ENCODE peak calls at places on chromosomes 1 and 21, in six cellular contexts. One of them, this sample, is unnamed.

GRCh38 chr1:201745023-201745422 is 83.9 kb upstream of the IPO9 start:
- DNase-seq in K562: no peak
- DNase-seq in GM12891: no peak
- DNase-seq in HepG2: no peak
- DNase-seq in H1: no peak
- DNase-seq in GM12878: no peak
- DNase-seq in this sample: no peak

GRCh38 chr1:56418047-56418680 is 161.2 kb downstream of the PLPP3 start:
- DNase-seq in K562: no peak
- DNase-seq in GM12891: no peak
- DNase-seq in HepG2: no peak
- DNase-seq in H1: no peak
- DNase-seq in GM12878: no peak
- DNase-seq in this sample: no peak

GRCh38 chr1:159122005-159122621 is 45.5 kb upstream of the AIM2 start:
- DNase-seq in K562: no peak
- DNase-seq in GM12891: no peak
- DNase-seq in HepG2: no peak
- DNase-seq in H1: no peak
- DNase-seq in GM12878: peak
- DNase-seq in this sample: no peak

GRCh38 chr1:209648931-209649776 is 3.1 kb downstream of the LAMB3 start:
- DNase-seq in K562: peak
- DNase-seq in GM12891: no peak
- DNase-seq in HepG2: peak
- DNase-seq in H1: no peak
- DNase-seq in GM12878: no peak
- DNase-seq in this sample: no peak

GRCh38 chr1:36755313-36756230 is 272.9 kb upstream of the CSF3R start:
- DNase-seq in K562: no peak
- DNase-seq in GM12891: no peak
- DNase-seq in HepG2: no peak
- DNase-seq in H1: no peak
- DNase-seq in GM12878: no peak
- DNase-seq in this sample: no peak

GRCh38 chr1:75707191-75707590 is 17.3 kb upstream of the ACADM start:
- DNase-seq in K562: no peak
- DNase-seq in GM12891: no peak
- DNase-seq in HepG2: peak
- DNase-seq in H1: no peak
- DNase-seq in GM12878: no peak
- DNase-seq in this sample: no peak

GRCh38 chr21:30044447-30045064 is 104.8 kb upstream of the GRIK1 start:
- DNase-seq in K562: peak
- DNase-seq in GM12891: no peak
- DNase-seq in HepG2: peak
- DNase-seq in H1: no peak
- DNase-seq in GM12878: no peak
- DNase-seq in this sample: no peak

GRCh38 chr1:152015766-152016165 is 21.0 kb downstream of the S100A11 start:
- DNase-seq in K562: no peak
- DNase-seq in GM12891: no peak
- DNase-seq in HepG2: no peak
- DNase-seq in H1: no peak
- DNase-seq in GM12878: no peak
- DNase-seq in this sample: no peak

GRCh38 chr1:223887724-223888428 is 42.1 kb upstream of the TP53BP2 start:
- DNase-seq in K562: no peak
- DNase-seq in GM12891: no peak
- DNase-seq in HepG2: no peak
- DNase-seq in H1: no peak
- DNase-seq in GM12878: no peak
- DNase-seq in this sample: no peak

GRCh38 chr21:42010507-42011493 is 640 bp upstream of the ZBTB21 start:
- DNase-seq in K562: peak
- DNase-seq in GM12891: no peak
- DNase-seq in HepG2: peak
- DNase-seq in H1: no peak
- DNase-seq in GM12878: no peak
- DNase-seq in this sample: peak

GRCh38 chr1:220990417-220991337 is 111.4 kb downstream of the HLX start:
- DNase-seq in K562: peak
- DNase-seq in GM12891: no peak
- DNase-seq in HepG2: peak
- DNase-seq in H1: no peak
- DNase-seq in GM12878: no peak
- DNase-seq in this sample: no peak

GRCh38 chr1:108816049-108816882 is 40.6 kb downstream of the AKNAD1 start:
- DNase-seq in K562: peak
- DNase-seq in GM12891: no peak
- DNase-seq in HepG2: peak
- DNase-seq in H1: peak
- DNase-seq in GM12878: no peak
- DNase-seq in this sample: no peak

GRCh38 chr1:232416026-232416568 is 213.8 kb downstream of the SIPA1L2 start:
- DNase-seq in K562: no peak
- DNase-seq in GM12891: no peak
- DNase-seq in HepG2: no peak
- DNase-seq in H1: no peak
- DNase-seq in GM12878: no peak
- DNase-seq in this sample: no peak

GRCh38 chr1:231628207-231628876 is 1.8 kb downstream of the DISC1 start:
- DNase-seq in K562: no peak
- DNase-seq in GM12891: no peak
- DNase-seq in HepG2: peak
- DNase-seq in H1: no peak
- DNase-seq in GM12878: no peak
- DNase-seq in this sample: no peak

GRCh38 chr1:99648107-99648506 is 2.2 kb downstream of the PALMD start:
- DNase-seq in K562: peak
- DNase-seq in GM12891: no peak
- DNase-seq in HepG2: peak
- DNase-seq in H1: no peak
- DNase-seq in GM12878: no peak
- DNase-seq in this sample: no peak

GRCh38 chr1:8629241-8630091 is 188.0 kb downstream of the RERE start:
- DNase-seq in K562: no peak
- DNase-seq in GM12891: peak
- DNase-seq in HepG2: peak
- DNase-seq in H1: no peak
- DNase-seq in GM12878: peak
- DNase-seq in this sample: peak

GRCh38 chr1:20712210-20712577 is 5.6 kb downstream of the KIF17 start:
- DNase-seq in K562: no peak
- DNase-seq in GM12891: no peak
- DNase-seq in HepG2: no peak
- DNase-seq in H1: no peak
- DNase-seq in GM12878: no peak
- DNase-seq in this sample: no peak

GRCh38 chr1:42319871-42320484 is 15.1 kb downstream of the FOXJ3 start:
- DNase-seq in K562: no peak
- DNase-seq in GM12891: no peak
- DNase-seq in HepG2: peak
- DNase-seq in H1: no peak
- DNase-seq in GM12878: no peak
- DNase-seq in this sample: no peak

GRCh38 chr1:226110249-226111108 is 48.0 kb downstream of the H3-3A start:
- DNase-seq in K562: peak
- DNase-seq in GM12891: peak
- DNase-seq in HepG2: no peak
- DNase-seq in H1: no peak
- DNase-seq in GM12878: peak
- DNase-seq in this sample: peak

GRCh38 chr1:37793773-37794371 is at the start of gene MANEAL:
- DNase-seq in K562: peak
- DNase-seq in GM12891: peak
- DNase-seq in HepG2: no peak
- DNase-seq in H1: no peak
- DNase-seq in GM12878: no peak
- DNase-seq in this sample: peak

GRCh38 chr1:228960705-228961104 is 225.4 kb downstream of the RHOU start:
- DNase-seq in K562: no peak
- DNase-seq in GM12891: no peak
- DNase-seq in HepG2: no peak
- DNase-seq in H1: no peak
- DNase-seq in GM12878: no peak
- DNase-seq in this sample: no peak

GRCh38 chr1:92184632-92185031 is 33.1 kb upstream of the C1orf146 start:
- DNase-seq in K562: no peak
- DNase-seq in GM12891: no peak
- DNase-seq in HepG2: no peak
- DNase-seq in H1: no peak
- DNase-seq in GM12878: no peak
- DNase-seq in this sample: no peak

GRCh38 chr1:33228935-33229487 is 27.3 kb upstream of the ZNF362 start:
- DNase-seq in K562: no peak
- DNase-seq in GM12891: no peak
- DNase-seq in HepG2: no peak
- DNase-seq in H1: no peak
- DNase-seq in GM12878: no peak
- DNase-seq in this sample: no peak

GRCh38 chr21:39556176-39556575 is 56.6 kb upstream of the B3GALT5 start:
- DNase-seq in K562: no peak
- DNase-seq in GM12891: no peak
- DNase-seq in HepG2: no peak
- DNase-seq in H1: no peak
- DNase-seq in GM12878: no peak
- DNase-seq in this sample: no peak

GRCh38 chr1:63321061-63321787 is 1.1 kb upstream of the FOXD3 start:
- DNase-seq in K562: no peak
- DNase-seq in GM12891: no peak
- DNase-seq in HepG2: no peak
- DNase-seq in H1: no peak
- DNase-seq in GM12878: no peak
- DNase-seq in this sample: no peak

GRCh38 chr1:174023438-174023837 is 1.3 kb upstream of the RC3H1 start:
- DNase-seq in K562: no peak
- DNase-seq in GM12891: no peak
- DNase-seq in HepG2: no peak
- DNase-seq in H1: no peak
- DNase-seq in GM12878: no peak
- DNase-seq in this sample: no peak
- TF ChIP-seq POLR2A in K562: no peak
- TF ChIP-seq POLR2A in GM12891: no peak
- TF ChIP-seq POLR2A in HepG2: no peak
- TF ChIP-seq POLR2A in H1: no peak
- TF ChIP-seq POLR2A in GM12878: no peak
- TF ChIP-seq POLR2A in this sample: no peak

GRCh38 chr1:26814893-26815292 is 11.6 kb upstream of the ZDHHC18 start:
- DNase-seq in K562: no peak
- DNase-seq in GM12891: no peak
- DNase-seq in HepG2: no peak
- DNase-seq in H1: no peak
- DNase-seq in GM12878: no peak
- DNase-seq in this sample: no peak
- TF ChIP-seq POLR2AphosphoS5 in K562: no peak
- TF ChIP-seq POLR2AphosphoS5 in GM12891: no peak
- TF ChIP-seq POLR2AphosphoS5 in HepG2: no peak
- TF ChIP-seq POLR2AphosphoS5 in H1: no peak
- TF ChIP-seq POLR2AphosphoS5 in GM12878: no peak
- TF ChIP-seq POLR2AphosphoS5 in this sample: no peak

GRCh38 chr21:45454081-45454923 is 49.3 kb downstream of the COL18A1 start:
- DNase-seq in K562: no peak
- DNase-seq in GM12891: no peak
- DNase-seq in HepG2: no peak
- DNase-seq in H1: no peak
- DNase-seq in GM12878: no peak
- DNase-seq in this sample: no peak
- TF ChIP-seq TAF1 in K562: no peak
- TF ChIP-seq TAF1 in GM12891: no peak
- TF ChIP-seq TAF1 in HepG2: no peak
- TF ChIP-seq TAF1 in H1: no peak
- TF ChIP-seq TAF1 in GM12878: no peak
- TF ChIP-seq TAF1 in this sample: no peak

GRCh38 chr1:11681071-11681771 is at the start of gene MAD2L2:
- DNase-seq in K562: peak
- DNase-seq in GM12891: peak
- DNase-seq in HepG2: peak
- DNase-seq in H1: no peak
- DNase-seq in GM12878: peak
- DNase-seq in this sample: peak
- TF ChIP-seq POLR2A in K562: peak
- TF ChIP-seq POLR2A in GM12891: no peak
- TF ChIP-seq POLR2A in HepG2: peak
- TF ChIP-seq POLR2A in H1: no peak
- TF ChIP-seq POLR2A in GM12878: peak
- TF ChIP-seq POLR2A in this sample: peak

GRCh38 chr21:34546556-34546955 is 34.5 kb upstream of the KCNE1 start:
- DNase-seq in K562: no peak
- DNase-seq in GM12891: no peak
- DNase-seq in HepG2: no peak
- DNase-seq in H1: no peak
- DNase-seq in GM12878: no peak
- DNase-seq in this sample: no peak

GRCh38 chr21:34543017-34543416 is 31.0 kb upstream of the KCNE1 start:
- DNase-seq in K562: no peak
- DNase-seq in GM12891: no peak
- DNase-seq in HepG2: no peak
- DNase-seq in H1: no peak
- DNase-seq in GM12878: no peak
- DNase-seq in this sample: no peak

GRCh38 chr21:34548782-34549376 is 36.9 kb upstream of the KCNE1 start:
- DNase-seq in K562: no peak
- DNase-seq in GM12891: no peak
- DNase-seq in HepG2: no peak
- DNase-seq in H1: no peak
- DNase-seq in GM12878: no peak
- DNase-seq in this sample: no peak

GRCh38 chr21:34544032-34544496 is 32.1 kb upstream of the KCNE1 start:
- DNase-seq in K562: peak
- DNase-seq in GM12891: no peak
- DNase-seq in HepG2: peak
- DNase-seq in H1: peak
- DNase-seq in GM12878: no peak
- DNase-seq in this sample: no peak

DNA sequence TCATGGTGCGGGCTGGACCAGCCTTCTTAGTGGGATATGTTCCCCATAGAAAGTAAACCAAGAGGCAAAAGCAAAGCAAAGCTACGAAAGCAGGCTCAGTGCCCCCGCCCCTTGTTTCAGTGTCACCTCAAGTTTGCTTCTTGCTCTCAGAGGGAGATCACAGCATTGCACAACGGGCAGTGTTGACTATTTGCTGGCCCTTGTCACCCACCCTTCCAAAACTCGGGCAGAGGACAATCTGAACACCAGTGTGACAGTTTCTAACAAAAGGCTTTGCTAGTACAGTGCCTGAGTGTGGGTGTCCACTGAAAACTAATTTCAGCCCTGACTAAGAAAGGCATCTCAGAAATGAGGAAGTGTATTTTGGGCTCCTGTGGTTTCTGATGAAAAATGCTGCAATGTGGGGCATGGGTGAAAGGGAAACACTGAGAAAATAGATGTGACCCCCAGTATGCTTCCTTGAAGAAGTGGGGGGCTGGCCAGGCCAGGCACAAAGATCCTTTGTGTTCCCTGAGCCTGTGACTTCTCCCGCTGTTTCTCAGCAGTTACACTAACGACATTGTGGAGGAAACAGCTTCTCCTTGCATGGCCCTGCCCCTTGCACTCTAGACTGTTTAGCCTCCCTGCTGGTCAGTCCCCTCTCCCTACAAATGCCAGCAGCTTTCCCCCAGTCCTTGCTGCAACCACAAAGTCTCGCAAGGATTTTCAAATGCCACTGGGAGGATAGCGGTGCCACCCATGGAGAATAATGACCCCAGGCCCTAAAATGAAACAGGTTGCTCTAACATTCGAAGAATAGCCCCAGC is 33.3 kb upstream of the KCNE1 start:
- DNase-seq in K562: no peak
- DNase-seq in GM12891: peak
- DNase-seq in HepG2: peak
- DNase-seq in H1: no peak
- DNase-seq in GM12878: peak
- DNase-seq in this sample: peak
- TF ChIP-seq POLR2AphosphoS5 in K562: no peak
- TF ChIP-seq POLR2AphosphoS5 in GM12891: no peak
- TF ChIP-seq POLR2AphosphoS5 in HepG2: no peak
- TF ChIP-seq POLR2AphosphoS5 in H1: no peak
- TF ChIP-seq POLR2AphosphoS5 in GM12878: peak
- TF ChIP-seq POLR2AphosphoS5 in this sample: peak

This sample was measured in GM12892.